ENCODE peak calls at places on chromosome 7, in six cellular contexts. One of them, this sample, is unnamed.

GRCh38 chr7:23490357-23491131 is 20.3 kb upstream of the IGF2BP3 start:
- DNase-seq in heart right ventricle: peak; percentile 42
- DNase-seq in thoracic aorta: no peak
- DNase-seq in foreskin fibroblast: peak; percentile 73
- DNase-seq in neuronal stem cell: no peak
- DNase-seq in neural progenitor cell: no peak
- DNase-seq in this sample: peak; percentile 66

GRCh38 chr7:96636979-96637378 is 72.7 kb downstream of the SEM1 start:
- DNase-seq in heart right ventricle: no peak
- DNase-seq in thoracic aorta: no peak
- DNase-seq in foreskin fibroblast: no peak
- DNase-seq in neuronal stem cell: no peak
- DNase-seq in neural progenitor cell: no peak
- DNase-seq in this sample: no peak

GRCh38 chr7:137958593-137959431 is 43.1 kb downstream of the CREB3L2 start:
- DNase-seq in heart right ventricle: no peak
- DNase-seq in thoracic aorta: no peak
- DNase-seq in foreskin fibroblast: no peak
- DNase-seq in neuronal stem cell: no peak
- DNase-seq in neural progenitor cell: no peak
- DNase-seq in this sample: no peak

GRCh38 chr7:70092314-70093303 is 494.3 kb downstream of the AUTS2 start:
- DNase-seq in heart right ventricle: peak; percentile 14
- DNase-seq in thoracic aorta: no peak
- DNase-seq in foreskin fibroblast: peak; percentile 65
- DNase-seq in neuronal stem cell: no peak
- DNase-seq in neural progenitor cell: no peak
- DNase-seq in this sample: no peak

GRCh38 chr7:142749218-142749993 is at the start of gene PRSS1:
- DNase-seq in heart right ventricle: no peak
- DNase-seq in thoracic aorta: no peak
- DNase-seq in foreskin fibroblast: no peak
- DNase-seq in neuronal stem cell: no peak
- DNase-seq in neural progenitor cell: no peak
- DNase-seq in this sample: no peak

GRCh38 chr7:55260171-55260570 is 105.0 kb upstream of the LANCL2 start:
- DNase-seq in heart right ventricle: no peak
- DNase-seq in thoracic aorta: no peak
- DNase-seq in foreskin fibroblast: no peak
- DNase-seq in neuronal stem cell: no peak
- DNase-seq in neural progenitor cell: no peak
- DNase-seq in this sample: no peak

GRCh38 chr7:128737867-128738390 is 1.2 kb upstream of the CALU start:
- DNase-seq in heart right ventricle: no peak
- DNase-seq in thoracic aorta: no peak
- DNase-seq in foreskin fibroblast: peak; percentile 81
- DNase-seq in neuronal stem cell: no peak
- DNase-seq in neural progenitor cell: peak; percentile 24
- DNase-seq in this sample: no peak

GRCh38 chr7:103113164-103113563 is 35.7 kb downstream of the NAPEPLD start:
- DNase-seq in heart right ventricle: no peak
- DNase-seq in thoracic aorta: peak; percentile 5
- DNase-seq in foreskin fibroblast: peak; percentile 89
- DNase-seq in neuronal stem cell: no peak
- DNase-seq in neural progenitor cell: no peak
- DNase-seq in this sample: no peak

GRCh38 chr7:103660455-103661371 is 214.7 kb upstream of the SLC26A5 start:
- DNase-seq in heart right ventricle: no peak
- DNase-seq in thoracic aorta: no peak
- DNase-seq in foreskin fibroblast: peak; percentile 43
- DNase-seq in neuronal stem cell: peak; percentile 6
- DNase-seq in neural progenitor cell: no peak
- DNase-seq in this sample: no peak

GRCh38 chr7:5557920-5558401 is 134.3 kb upstream of the TNRC18 start:
- DNase-seq in heart right ventricle: peak; percentile 65
- DNase-seq in thoracic aorta: no peak
- DNase-seq in foreskin fibroblast: peak; percentile 67
- DNase-seq in neuronal stem cell: no peak
- DNase-seq in neural progenitor cell: no peak
- DNase-seq in this sample: no peak
- H3K4me3 ChIP-seq in heart right ventricle: no peak overlapping the region
- H3K4me3 ChIP-seq in thoracic aorta: peak overlapping the region; percentile 93
- H3K4me3 ChIP-seq in foreskin fibroblast: no peak overlapping the region
- H3K4me3 ChIP-seq in neuronal stem cell: no peak overlapping the region
- H3K4me3 ChIP-seq in neural progenitor cell: no peak overlapping the region
- H3K4me3 ChIP-seq in this sample: no peak overlapping the region

GRCh38 chr7:154927624-154928125 is 75.2 kb downstream of the PAXIP1 start:
- DNase-seq in heart right ventricle: peak; percentile 84
- DNase-seq in thoracic aorta: peak; percentile 69
- DNase-seq in foreskin fibroblast: peak; percentile 92
- DNase-seq in neuronal stem cell: peak; percentile 61
- DNase-seq in neural progenitor cell: peak; percentile 86
- DNase-seq in this sample: peak; percentile 79
- H3K4me3 ChIP-seq in heart right ventricle: peak overlapping the region; percentile 42
- H3K4me3 ChIP-seq in thoracic aorta: peak overlapping the region; percentile 78
- H3K4me3 ChIP-seq in foreskin fibroblast: peak overlapping the region; percentile 78
- H3K4me3 ChIP-seq in neuronal stem cell: no peak overlapping the region
- H3K4me3 ChIP-seq in neural progenitor cell: no peak overlapping the region
- H3K4me3 ChIP-seq in this sample: peak overlapping the region; percentile 89

GRCh38 chr7:5692112-5692844 is 89.2 kb downstream of the RNF216 start:
- DNase-seq in heart right ventricle: peak; percentile 91
- DNase-seq in thoracic aorta: peak; percentile 85
- DNase-seq in foreskin fibroblast: peak; percentile 96
- DNase-seq in neuronal stem cell: no peak
- DNase-seq in neural progenitor cell: no peak
- DNase-seq in this sample: no peak

GRCh38 chr7:5692845-5693278 is 88.6 kb downstream of the RNF216 start:
- DNase-seq in heart right ventricle: no peak
- DNase-seq in thoracic aorta: no peak
- DNase-seq in foreskin fibroblast: peak; percentile 70
- DNase-seq in neuronal stem cell: no peak
- DNase-seq in neural progenitor cell: no peak
- DNase-seq in this sample: no peak

GRCh38 chr7:5691536-5692090 is 89.8 kb downstream of the RNF216 start:
- DNase-seq in heart right ventricle: no peak
- DNase-seq in thoracic aorta: no peak
- DNase-seq in foreskin fibroblast: no peak
- DNase-seq in neuronal stem cell: no peak
- DNase-seq in neural progenitor cell: no peak
- DNase-seq in this sample: no peak

GRCh38 chr7:5689716-5690115 is 91.7 kb downstream of the RNF216 start:
- DNase-seq in heart right ventricle: no peak
- DNase-seq in thoracic aorta: no peak
- DNase-seq in foreskin fibroblast: no peak
- DNase-seq in neuronal stem cell: no peak
- DNase-seq in neural progenitor cell: no peak
- DNase-seq in this sample: no peak

DNA sequence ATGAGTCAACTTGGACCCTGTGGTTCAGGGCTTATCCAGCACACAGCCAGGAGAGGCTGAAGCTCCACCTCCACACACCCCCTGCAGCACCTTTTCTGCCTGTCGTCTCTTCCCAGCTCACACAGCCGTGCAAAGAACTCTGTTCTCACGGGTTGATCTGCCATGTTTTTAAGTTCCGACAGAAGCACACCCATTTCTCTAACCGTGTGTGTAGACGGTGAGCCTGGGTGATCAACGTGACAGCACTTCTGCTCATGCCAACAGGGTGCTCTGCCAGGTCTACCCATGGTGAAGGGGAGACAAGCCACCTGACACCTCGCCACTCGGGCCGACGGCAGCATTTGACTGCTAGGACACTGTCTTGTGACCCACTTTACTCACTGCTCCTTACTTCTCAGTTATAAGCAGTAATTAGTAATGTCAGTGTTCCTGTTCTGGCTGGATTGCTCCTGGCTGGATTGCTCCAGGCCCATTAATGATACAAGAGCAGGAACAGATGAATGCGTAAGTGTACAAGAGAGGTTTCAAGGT is 90.5 kb downstream of the RNF216 start:
- DNase-seq in heart right ventricle: peak; percentile 55
- DNase-seq in thoracic aorta: no peak
- DNase-seq in foreskin fibroblast: peak; percentile 48
- DNase-seq in neuronal stem cell: no peak
- DNase-seq in neural progenitor cell: no peak
- DNase-seq in this sample: no peak
- H3K4me3 ChIP-seq in heart right ventricle: no peak overlapping the region
- H3K4me3 ChIP-seq in thoracic aorta: peak overlapping the region; percentile 51
- H3K4me3 ChIP-seq in foreskin fibroblast: no peak overlapping the region
- H3K4me3 ChIP-seq in neuronal stem cell: no peak overlapping the region
- H3K4me3 ChIP-seq in neural progenitor cell: no peak overlapping the region
- H3K4me3 ChIP-seq in this sample: no peak overlapping the region

GRCh38 chr7:38179719-38180333 is 1.8 kb downstream of the STARD3NL start:
- DNase-seq in heart right ventricle: no peak
- DNase-seq in thoracic aorta: no peak
- DNase-seq in foreskin fibroblast: peak; percentile 40
- DNase-seq in neuronal stem cell: no peak
- DNase-seq in neural progenitor cell: no peak
- DNase-seq in this sample: no peak
- H3K4me3 ChIP-seq in heart right ventricle: no peak overlapping the region
- H3K4me3 ChIP-seq in thoracic aorta: peak overlapping the region; percentile 97
- H3K4me3 ChIP-seq in foreskin fibroblast: peak overlapping the region; percentile 96
- H3K4me3 ChIP-seq in neuronal stem cell: no peak overlapping the region
- H3K4me3 ChIP-seq in neural progenitor cell: peak overlapping the region; percentile 84
- H3K4me3 ChIP-seq in this sample: no peak overlapping the region

GRCh38 chr7:1663857-1664651 is 6.0 kb upstream of the ELFN1 start:
- DNase-seq in heart right ventricle: peak; percentile 8
- DNase-seq in thoracic aorta: no peak
- DNase-seq in foreskin fibroblast: no peak
- DNase-seq in neuronal stem cell: peak; percentile 23
- DNase-seq in neural progenitor cell: peak; percentile 61
- DNase-seq in this sample: no peak
- H3K4me3 ChIP-seq in heart right ventricle: peak overlapping the region; percentile 73
- H3K4me3 ChIP-seq in thoracic aorta: peak overlapping the region; percentile 76
- H3K4me3 ChIP-seq in foreskin fibroblast: peak overlapping the region; percentile 62
- H3K4me3 ChIP-seq in neuronal stem cell: peak overlapping the region; percentile 74
- H3K4me3 ChIP-seq in neural progenitor cell: peak overlapping the region; percentile 55
- H3K4me3 ChIP-seq in this sample: no peak overlapping the region

DNA sequence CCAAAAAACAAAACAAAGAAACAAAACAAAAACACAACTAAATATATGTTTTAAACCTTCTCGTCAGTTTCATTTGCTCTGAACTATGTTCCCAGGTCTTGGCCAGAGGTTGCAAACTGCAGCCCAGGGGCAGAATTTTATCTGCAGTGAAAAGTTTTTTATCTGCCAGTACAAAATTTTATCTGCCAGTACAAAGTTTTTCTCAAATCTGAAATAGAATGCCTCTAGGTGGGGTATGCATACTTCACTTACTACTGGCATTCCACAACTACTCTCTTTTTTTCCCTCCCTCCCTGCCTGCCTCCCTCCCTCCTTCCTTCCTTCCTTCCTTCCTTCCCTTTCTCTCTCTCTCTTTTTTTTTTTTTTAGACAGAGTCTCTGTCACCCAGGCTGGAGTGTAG is 9.4 kb upstream of the CLDN3 start:
- DNase-seq in heart right ventricle: no peak
- DNase-seq in thoracic aorta: no peak
- DNase-seq in foreskin fibroblast: no peak
- DNase-seq in neuronal stem cell: no peak
- DNase-seq in neural progenitor cell: no peak
- DNase-seq in this sample: no peak
- H3K4me3 ChIP-seq in heart right ventricle: no peak overlapping the region
- H3K4me3 ChIP-seq in thoracic aorta: no peak overlapping the region
- H3K4me3 ChIP-seq in foreskin fibroblast: no peak overlapping the region
- H3K4me3 ChIP-seq in neuronal stem cell: no peak overlapping the region
- H3K4me3 ChIP-seq in neural progenitor cell: no peak overlapping the region
- H3K4me3 ChIP-seq in this sample: no peak overlapping the region

DNA sequence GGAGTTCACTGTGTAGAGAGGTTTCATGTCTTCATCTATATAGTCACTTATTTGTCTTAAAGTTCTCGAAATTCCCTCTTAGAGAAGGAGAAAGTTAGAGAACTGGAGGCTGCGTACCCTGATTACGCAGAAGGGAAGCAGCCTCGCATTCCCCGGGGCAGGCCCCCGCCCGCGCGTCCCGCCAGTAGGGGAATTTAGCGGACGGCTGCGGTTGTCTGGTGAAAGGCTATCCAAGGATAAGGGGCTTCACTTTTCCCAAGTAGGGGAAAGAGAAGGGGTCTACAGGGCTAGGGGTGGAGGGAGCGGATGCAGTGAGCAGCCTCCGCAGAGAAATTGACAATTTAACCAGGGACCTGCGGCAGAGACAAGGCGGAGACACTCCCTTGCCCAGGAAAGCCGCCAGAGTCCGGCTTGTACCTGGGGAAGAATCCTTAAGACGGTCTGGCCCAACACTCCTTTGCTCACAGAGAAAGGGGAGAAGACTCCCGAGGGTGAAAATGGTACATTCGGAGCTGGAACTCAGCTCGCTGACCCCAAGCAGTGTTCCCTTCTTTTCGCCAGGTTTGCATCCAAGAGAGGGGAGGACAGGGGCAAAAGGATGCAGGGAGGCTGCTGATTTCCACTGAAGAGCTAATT is 976 bp upstream of the MAGI2 start:
- DNase-seq in heart right ventricle: peak; percentile 28
- DNase-seq in thoracic aorta: no peak
- DNase-seq in foreskin fibroblast: peak; percentile 75
- DNase-seq in neuronal stem cell: peak; percentile 41
- DNase-seq in neural progenitor cell: peak; percentile 71
- DNase-seq in this sample: no peak
- H3K4me3 ChIP-seq in heart right ventricle: peak overlapping the region; percentile 76
- H3K4me3 ChIP-seq in thoracic aorta: peak overlapping the region; percentile 90
- H3K4me3 ChIP-seq in foreskin fibroblast: peak overlapping the region; percentile 70
- H3K4me3 ChIP-seq in neuronal stem cell: peak overlapping the region; percentile 82
- H3K4me3 ChIP-seq in neural progenitor cell: peak overlapping the region; percentile 60
- H3K4me3 ChIP-seq in this sample: no peak overlapping the region

GRCh38 chr7:114087674-114088539 is 169.1 kb upstream of the PPP1R3A start:
- DNase-seq in heart right ventricle: no peak
- DNase-seq in thoracic aorta: no peak
- DNase-seq in foreskin fibroblast: peak; percentile 13
- DNase-seq in neuronal stem cell: peak; percentile 5
- DNase-seq in neural progenitor cell: peak; percentile 42
- DNase-seq in this sample: no peak
- H3K4me3 ChIP-seq in heart right ventricle: peak overlapping the region; percentile 59
- H3K4me3 ChIP-seq in thoracic aorta: peak overlapping the region; percentile 79
- H3K4me3 ChIP-seq in foreskin fibroblast: peak overlapping the region; percentile 57
- H3K4me3 ChIP-seq in neuronal stem cell: peak overlapping the region; percentile 3
- H3K4me3 ChIP-seq in neural progenitor cell: no peak overlapping the region
- H3K4me3 ChIP-seq in this sample: no peak overlapping the region

DNA sequence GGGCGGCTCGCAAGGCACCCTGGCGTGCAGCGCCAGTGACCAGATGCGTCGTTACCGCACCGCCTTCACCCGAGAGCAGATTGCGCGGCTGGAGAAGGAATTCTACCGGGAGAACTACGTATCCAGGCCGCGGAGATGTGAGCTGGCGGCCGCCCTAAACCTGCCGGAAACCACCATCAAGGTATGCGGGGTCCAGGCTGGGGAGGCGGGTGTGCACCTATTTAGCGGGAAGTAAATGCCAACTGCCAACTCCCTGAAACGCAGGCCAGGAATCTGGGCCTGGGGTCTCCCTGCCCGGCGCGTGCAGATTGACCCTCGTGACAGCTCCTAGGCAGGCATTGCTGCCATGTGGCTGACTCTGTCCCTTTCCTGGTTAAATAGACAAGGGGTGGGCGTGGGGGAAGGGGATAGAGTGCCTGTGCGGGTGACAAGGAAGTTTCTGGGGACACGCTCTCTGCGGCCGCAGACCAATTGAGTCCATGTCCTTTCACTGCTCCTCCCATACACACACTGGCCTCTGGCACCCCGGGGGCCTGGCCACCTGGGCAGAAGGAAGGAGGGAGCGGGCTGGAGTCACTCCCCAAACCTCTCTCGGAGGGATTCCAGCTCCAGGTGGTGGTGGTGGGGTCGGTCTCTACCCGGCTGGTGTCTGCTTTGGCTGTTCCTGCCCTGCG is 2.7 kb downstream of the EVX1 start:
- DNase-seq in heart right ventricle: no peak
- DNase-seq in thoracic aorta: no peak
- DNase-seq in foreskin fibroblast: no peak
- DNase-seq in neuronal stem cell: no peak
- DNase-seq in neural progenitor cell: peak; percentile 49
- DNase-seq in this sample: no peak
- H3K4me3 ChIP-seq in heart right ventricle: peak overlapping the region; percentile 2
- H3K4me3 ChIP-seq in thoracic aorta: peak overlapping the region; percentile 45
- H3K4me3 ChIP-seq in foreskin fibroblast: no peak overlapping the region
- H3K4me3 ChIP-seq in neuronal stem cell: no peak overlapping the region
- H3K4me3 ChIP-seq in neural progenitor cell: peak overlapping the region; percentile 34
- H3K4me3 ChIP-seq in this sample: no peak overlapping the region